ENCODE peak calls at places on chromosomes 5 and 9, in nine cellular contexts. One of them, this sample, is unnamed.

GRCh38 chr5:75340714-75341478 is 3.9 kb downstream of the HMGCR start:
- DNase-seq in HFFc6: no peak
- DNase-seq in cardiac muscle cell: no peak
- DNase-seq in kidney: no peak
- DNase-seq in AG10803: peak
- DNase-seq in GM10248: no peak
- DNase-seq in GM23338: no peak
- DNase-seq in upper lobe of left lung: no peak
- DNase-seq in CD8-positive, alpha-beta T cell: no peak
- DNase-seq in this sample: no peak

GRCh38 chr5:72955143-72955767 is 586 bp upstream of the FCHO2 start:
- DNase-seq in HFFc6: no peak
- DNase-seq in cardiac muscle cell: peak
- DNase-seq in kidney: peak
- DNase-seq in AG10803: no peak
- DNase-seq in GM10248: no peak
- DNase-seq in GM23338: peak
- DNase-seq in upper lobe of left lung: peak
- DNase-seq in CD8-positive, alpha-beta T cell: no peak
- DNase-seq in this sample: no peak

GRCh38 chr9:134192311-134192950 is 28.1 kb upstream of the RNU6ATAC start:
- DNase-seq in HFFc6: no peak
- DNase-seq in cardiac muscle cell: no peak
- DNase-seq in kidney: peak
- DNase-seq in AG10803: no peak
- DNase-seq in GM10248: no peak
- DNase-seq in GM23338: no peak
- DNase-seq in upper lobe of left lung: no peak
- DNase-seq in CD8-positive, alpha-beta T cell: no peak
- DNase-seq in this sample: no peak

GRCh38 chr5:58469895-58470294 is 10.0 kb upstream of the PLK2 start:
- DNase-seq in HFFc6: no peak
- DNase-seq in cardiac muscle cell: no peak
- DNase-seq in kidney: no peak
- DNase-seq in AG10803: no peak
- DNase-seq in GM10248: no peak
- DNase-seq in GM23338: no peak
- DNase-seq in upper lobe of left lung: no peak
- DNase-seq in CD8-positive, alpha-beta T cell: no peak
- DNase-seq in this sample: no peak

GRCh38 chr5:129652353-129653138 is 95.3 kb upstream of the MINAR2 start:
- DNase-seq in HFFc6: no peak
- DNase-seq in cardiac muscle cell: no peak
- DNase-seq in kidney: no peak
- DNase-seq in AG10803: no peak
- DNase-seq in GM10248: no peak
- DNase-seq in GM23338: no peak
- DNase-seq in upper lobe of left lung: no peak
- DNase-seq in CD8-positive, alpha-beta T cell: no peak
- DNase-seq in this sample: no peak

GRCh38 chr9:81722277-81722676 is 32.9 kb upstream of the TLE1 start:
- DNase-seq in HFFc6: no peak
- DNase-seq in cardiac muscle cell: no peak
- DNase-seq in kidney: no peak
- DNase-seq in AG10803: no peak
- DNase-seq in GM10248: no peak
- DNase-seq in GM23338: no peak
- DNase-seq in upper lobe of left lung: no peak
- DNase-seq in CD8-positive, alpha-beta T cell: no peak
- DNase-seq in this sample: no peak

GRCh38 chr5:96661101-96661840 is 905 bp upstream of the CAST start:
- DNase-seq in HFFc6: peak
- DNase-seq in cardiac muscle cell: peak
- DNase-seq in kidney: no peak
- DNase-seq in AG10803: peak
- DNase-seq in GM10248: peak
- DNase-seq in GM23338: peak
- DNase-seq in upper lobe of left lung: peak
- DNase-seq in CD8-positive, alpha-beta T cell: peak
- DNase-seq in this sample: peak

GRCh38 chr9:5178126-5178805 is 7.2 kb downstream of the INSL6 start:
- DNase-seq in HFFc6: no peak
- DNase-seq in cardiac muscle cell: no peak
- DNase-seq in kidney: no peak
- DNase-seq in AG10803: no peak
- DNase-seq in GM10248: no peak
- DNase-seq in GM23338: no peak
- DNase-seq in upper lobe of left lung: no peak
- DNase-seq in CD8-positive, alpha-beta T cell: no peak
- DNase-seq in this sample: no peak

GRCh38 chr9:9913276-9913832 is 699.4 kb downstream of the PTPRD start:
- DNase-seq in HFFc6: no peak
- DNase-seq in cardiac muscle cell: no peak
- DNase-seq in kidney: no peak
- DNase-seq in AG10803: no peak
- DNase-seq in GM10248: no peak
- DNase-seq in GM23338: no peak
- DNase-seq in upper lobe of left lung: no peak
- DNase-seq in CD8-positive, alpha-beta T cell: no peak
- DNase-seq in this sample: no peak

GRCh38 chr9:133979921-133980863 is 11.9 kb downstream of the VAV2 start:
- DNase-seq in HFFc6: no peak
- DNase-seq in cardiac muscle cell: no peak
- DNase-seq in kidney: peak
- DNase-seq in AG10803: no peak
- DNase-seq in GM10248: no peak
- DNase-seq in GM23338: no peak
- DNase-seq in upper lobe of left lung: no peak
- DNase-seq in CD8-positive, alpha-beta T cell: no peak
- DNase-seq in this sample: no peak

GRCh38 chr9:128127990-128128835 is 684 bp upstream of the PTGES2 start:
- DNase-seq in HFFc6: peak
- DNase-seq in cardiac muscle cell: peak
- DNase-seq in kidney: peak
- DNase-seq in AG10803: peak
- DNase-seq in GM10248: peak
- DNase-seq in GM23338: peak
- DNase-seq in upper lobe of left lung: peak
- DNase-seq in CD8-positive, alpha-beta T cell: peak
- DNase-seq in this sample: peak

GRCh38 chr9:37144762-37145161 is 24.4 kb downstream of the ZCCHC7 start:
- DNase-seq in HFFc6: peak
- DNase-seq in cardiac muscle cell: no peak
- DNase-seq in kidney: no peak
- DNase-seq in AG10803: no peak
- DNase-seq in GM10248: peak
- DNase-seq in GM23338: peak
- DNase-seq in upper lobe of left lung: no peak
- DNase-seq in CD8-positive, alpha-beta T cell: no peak
- DNase-seq in this sample: no peak

GRCh38 chr5:126460459-126460858 is 37.2 kb downstream of the GRAMD2B start:
- DNase-seq in HFFc6: no peak
- DNase-seq in cardiac muscle cell: no peak
- DNase-seq in kidney: no peak
- DNase-seq in AG10803: no peak
- DNase-seq in GM10248: no peak
- DNase-seq in GM23338: no peak
- DNase-seq in upper lobe of left lung: no peak
- DNase-seq in CD8-positive, alpha-beta T cell: no peak
- DNase-seq in this sample: no peak
- TF ChIP-seq CTCF in HFFc6: no peak
- TF ChIP-seq CTCF in cardiac muscle cell: no peak
- TF ChIP-seq CTCF in kidney: no peak
- TF ChIP-seq CTCF in AG10803: no peak
- TF ChIP-seq CTCF in GM10248: no peak
- TF ChIP-seq CTCF in GM23338: no peak
- TF ChIP-seq CTCF in upper lobe of left lung: no peak
- TF ChIP-seq CTCF in CD8-positive, alpha-beta T cell: no peak
- TF ChIP-seq CTCF in this sample: no peak

GRCh38 chr9:120528834-120529233 is 51.1 kb downstream of the CDK5RAP2 start:
- DNase-seq in HFFc6: no peak
- DNase-seq in cardiac muscle cell: no peak
- DNase-seq in kidney: no peak
- DNase-seq in AG10803: no peak
- DNase-seq in GM10248: no peak
- DNase-seq in GM23338: peak
- DNase-seq in upper lobe of left lung: no peak
- DNase-seq in CD8-positive, alpha-beta T cell: no peak
- DNase-seq in this sample: no peak

GRCh38 chr9:120534266-120534665 is 45.7 kb downstream of the CDK5RAP2 start:
- DNase-seq in HFFc6: no peak
- DNase-seq in cardiac muscle cell: no peak
- DNase-seq in kidney: no peak
- DNase-seq in AG10803: no peak
- DNase-seq in GM10248: no peak
- DNase-seq in GM23338: no peak
- DNase-seq in upper lobe of left lung: no peak
- DNase-seq in CD8-positive, alpha-beta T cell: no peak
- DNase-seq in this sample: no peak

GRCh38 chr9:120532475-120532874 is 47.5 kb downstream of the CDK5RAP2 start:
- DNase-seq in HFFc6: peak
- DNase-seq in cardiac muscle cell: peak
- DNase-seq in kidney: no peak
- DNase-seq in AG10803: peak
- DNase-seq in GM10248: no peak
- DNase-seq in GM23338: no peak
- DNase-seq in upper lobe of left lung: peak
- DNase-seq in CD8-positive, alpha-beta T cell: no peak
- DNase-seq in this sample: no peak

GRCh38 chr9:120532891-120533290 is 47.1 kb downstream of the CDK5RAP2 start:
- DNase-seq in HFFc6: no peak
- DNase-seq in cardiac muscle cell: no peak
- DNase-seq in kidney: no peak
- DNase-seq in AG10803: no peak
- DNase-seq in GM10248: no peak
- DNase-seq in GM23338: no peak
- DNase-seq in upper lobe of left lung: no peak
- DNase-seq in CD8-positive, alpha-beta T cell: no peak
- DNase-seq in this sample: no peak

GRCh38 chr9:120531683-120532300 is 48.2 kb downstream of the CDK5RAP2 start:
- DNase-seq in HFFc6: peak
- DNase-seq in cardiac muscle cell: peak
- DNase-seq in kidney: no peak
- DNase-seq in AG10803: peak
- DNase-seq in GM10248: no peak
- DNase-seq in GM23338: peak
- DNase-seq in upper lobe of left lung: peak
- DNase-seq in CD8-positive, alpha-beta T cell: no peak
- DNase-seq in this sample: no peak
- TF ChIP-seq CTCF in HFFc6: peak
- TF ChIP-seq CTCF in cardiac muscle cell: peak
- TF ChIP-seq CTCF in kidney: peak
- TF ChIP-seq CTCF in AG10803: peak
- TF ChIP-seq CTCF in GM10248: peak
- TF ChIP-seq CTCF in GM23338: peak
- TF ChIP-seq CTCF in upper lobe of left lung: no peak
- TF ChIP-seq CTCF in CD8-positive, alpha-beta T cell: no peak
- TF ChIP-seq CTCF in this sample: no peak

DNA sequence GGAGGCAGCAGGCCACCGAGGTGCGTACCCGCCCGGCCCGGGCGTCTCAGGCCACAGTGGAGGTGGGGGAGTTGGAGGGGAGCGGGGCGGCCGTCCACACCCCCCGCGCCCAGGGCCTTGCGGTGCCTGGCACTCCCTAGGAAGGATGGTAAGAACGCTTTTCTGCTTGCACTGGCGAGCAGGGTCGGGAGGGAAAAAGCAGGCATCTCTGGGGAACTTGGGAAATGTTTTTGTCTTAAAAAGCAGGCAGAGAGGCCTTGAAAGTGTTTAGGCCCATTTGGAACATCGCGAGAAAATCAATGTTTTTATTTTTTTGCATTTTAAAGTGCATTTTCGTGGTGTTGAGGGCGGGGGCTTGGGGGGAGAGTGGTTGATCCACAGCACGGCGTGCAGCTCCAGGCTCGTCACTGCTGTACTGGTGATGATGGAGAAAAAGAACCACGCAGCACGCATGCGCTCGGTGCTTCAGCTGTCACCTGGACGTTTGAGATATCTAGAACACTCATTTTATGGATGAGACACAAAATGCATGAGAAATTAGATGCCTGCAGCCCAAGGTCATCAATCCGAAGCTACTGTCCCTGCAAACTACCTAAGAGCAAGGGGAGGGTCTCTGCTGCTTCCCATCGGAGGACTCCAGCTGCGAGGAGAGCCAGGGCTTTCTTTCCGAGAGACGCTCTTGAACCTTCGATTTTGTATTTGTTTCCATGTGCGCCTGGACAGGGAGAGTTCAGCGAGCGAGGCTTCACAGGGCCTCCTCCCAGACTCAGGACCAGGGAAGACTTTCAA is 2.2 kb downstream of the DMRT2 start:
- DNase-seq in HFFc6: no peak
- DNase-seq in cardiac muscle cell: no peak
- DNase-seq in kidney: no peak
- DNase-seq in AG10803: no peak
- DNase-seq in GM10248: no peak
- DNase-seq in GM23338: peak
- DNase-seq in upper lobe of left lung: no peak
- DNase-seq in CD8-positive, alpha-beta T cell: no peak
- DNase-seq in this sample: no peak
- TF ChIP-seq CTCF in HFFc6: no peak
- TF ChIP-seq CTCF in cardiac muscle cell: no peak
- TF ChIP-seq CTCF in kidney: no peak
- TF ChIP-seq CTCF in AG10803: no peak
- TF ChIP-seq CTCF in GM10248: no peak
- TF ChIP-seq CTCF in GM23338: no peak
- TF ChIP-seq CTCF in upper lobe of left lung: no peak
- TF ChIP-seq CTCF in CD8-positive, alpha-beta T cell: no peak
- TF ChIP-seq CTCF in this sample: no peak

GRCh38 chr5:120765189-120765588 is 301.1 kb downstream of the PRR16 start:
- DNase-seq in HFFc6: no peak
- DNase-seq in cardiac muscle cell: no peak
- DNase-seq in kidney: no peak
- DNase-seq in AG10803: peak
- DNase-seq in GM10248: no peak
- DNase-seq in GM23338: no peak
- DNase-seq in upper lobe of left lung: no peak
- DNase-seq in CD8-positive, alpha-beta T cell: no peak
- DNase-seq in this sample: no peak

GRCh38 chr5:120769291-120769872 is 305.3 kb downstream of the PRR16 start:
- DNase-seq in HFFc6: peak
- DNase-seq in cardiac muscle cell: no peak
- DNase-seq in kidney: no peak
- DNase-seq in AG10803: peak
- DNase-seq in GM10248: no peak
- DNase-seq in GM23338: no peak
- DNase-seq in upper lobe of left lung: no peak
- DNase-seq in CD8-positive, alpha-beta T cell: no peak
- DNase-seq in this sample: no peak

GRCh38 chr5:120767171-120767820 is 303.2 kb downstream of the PRR16 start:
- DNase-seq in HFFc6: peak
- DNase-seq in cardiac muscle cell: peak
- DNase-seq in kidney: no peak
- DNase-seq in AG10803: peak
- DNase-seq in GM10248: no peak
- DNase-seq in GM23338: no peak
- DNase-seq in upper lobe of left lung: no peak
- DNase-seq in CD8-positive, alpha-beta T cell: no peak
- DNase-seq in this sample: no peak

DNA sequence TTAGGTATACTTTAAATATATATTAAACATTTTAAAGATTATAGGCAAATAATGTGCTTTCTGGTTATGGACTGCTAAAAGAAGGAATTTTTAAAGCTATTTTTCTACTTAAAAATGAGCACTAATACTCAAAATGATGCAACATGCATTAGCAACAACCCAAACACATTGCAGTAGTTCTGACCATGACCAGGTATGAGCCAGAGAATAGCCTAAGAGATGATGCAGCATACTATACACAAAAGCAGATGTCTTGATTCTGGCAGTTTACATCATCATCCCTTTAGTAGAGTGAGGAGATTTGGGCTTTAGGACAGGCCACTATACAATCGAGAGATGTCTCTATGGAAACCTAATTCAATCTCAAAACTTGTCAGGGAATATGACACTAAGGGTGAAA is 307.1 kb downstream of the PRR16 start:
- DNase-seq in HFFc6: peak
- DNase-seq in cardiac muscle cell: no peak
- DNase-seq in kidney: no peak
- DNase-seq in AG10803: peak
- DNase-seq in GM10248: no peak
- DNase-seq in GM23338: no peak
- DNase-seq in upper lobe of left lung: no peak
- DNase-seq in CD8-positive, alpha-beta T cell: no peak
- DNase-seq in this sample: no peak
- TF ChIP-seq CTCF in HFFc6: no peak
- TF ChIP-seq CTCF in cardiac muscle cell: no peak
- TF ChIP-seq CTCF in kidney: no peak
- TF ChIP-seq CTCF in AG10803: no peak
- TF ChIP-seq CTCF in GM10248: no peak
- TF ChIP-seq CTCF in GM23338: no peak
- TF ChIP-seq CTCF in upper lobe of left lung: no peak
- TF ChIP-seq CTCF in CD8-positive, alpha-beta T cell: no peak
- TF ChIP-seq CTCF in this sample: no peak

This sample was measured in natural killer cell.